ENCODE peak calls at places on chromosomes 11 and 22, in nine cellular contexts. E is pancreas; X is left ventricle myocardium inferior; S is NT2/D1; J is H9; I is GM23248; V is CD8-positive, alpha-beta memory T cell; G is neuronal stem cell; K is Panc1. P is an unnamed sample.
A peak's percentile ranks its signal among the peaks of the same experiment; 100 is the strongest.

GRCh38 chr11:12968836-12969235 is 40.3 kb upstream of the RASSF10 start:
- DNase-seq in E (no peak), X (no peak), S (no peak), J (no peak), I (no peak), V (no peak), G (no peak), K (no peak), P (no peak)

GRCh38 chr11:117384045-117384444 is 56.4 kb downstream of the CEP164 start:
- DNase-seq in E (no peak), X (no peak), S (no peak), J (no peak), I (peak; percentile 96), V (no peak), G (no peak), K (peak; percentile 86), P (no peak)

GRCh38 chr22:37726240-37726887 is 29.5 kb downstream of the TRIOBP start:
- DNase-seq in E (no peak), X (no peak), S (no peak), J (no peak), I (peak; percentile 68), V (no peak), G (no peak), K (no peak), P (no peak)

GRCh38 chr11:125090816-125091215 is 20.6 kb downstream of the TMEM218 start:
- DNase-seq in E (no peak), X (no peak), S (no peak), J (no peak), I (no peak), V (no peak), G (no peak), K (no peak), P (no peak)

GRCh38 chr11:112504056-112504455 is 243.4 kb upstream of the PLET1 start:
- DNase-seq in E (no peak), X (no peak), S (no peak), J (no peak), I (peak; percentile 60), V (no peak), G (no peak), K (no peak), P (no peak)

GRCh38 chr22:35834080-35834479 is 116.4 kb downstream of the APOL5 start:
- DNase-seq in E (no peak), X (no peak), S (no peak), J (no peak), I (no peak), V (no peak), G (no peak), K (no peak), P (no peak)

GRCh38 chr11:76162336-76163288 is 43.7 kb downstream of the WNT11 start:
- DNase-seq in E (no peak), X (no peak), S (no peak), J (no peak), I (no peak), V (no peak), G (no peak), K (no peak), P (no peak)

GRCh38 chr22:19965771-19966709 is 24.4 kb upstream of the TXNRD2 start:
- DNase-seq in E (no peak), X (no peak), S (no peak), J (peak; percentile 59), I (peak; percentile 31), V (no peak), G (no peak), K (no peak), P (no peak)

GRCh38 chr11:126817523-126818450 is 182.8 kb downstream of the KIRREL3 start:
- DNase-seq in E (no peak), X (no peak), S (no peak), J (no peak), I (peak; percentile 18), V (no peak), G (no peak), K (no peak), P (no peak)

GRCh38 chr11:65121447-65121864 is 478 bp downstream of the FAU start:
- DNase-seq in E (no peak), X (peak; percentile 17), S (no peak), J (no peak), I (peak; percentile 61), V (no peak), G (no peak), K (no peak), P (no peak)

GRCh38 chr22:48607901-48608650 is 1219.6 kb downstream of the BRD1 start:
- DNase-seq in E (no peak), X (no peak), S (no peak), J (no peak), I (peak; percentile 5), V (no peak), G (no peak), K (no peak), P (no peak)
- H3K9me3 ChIP-seq in E (no peaks in the 10 kb centered on the region), X (peaks cover 6% of the 10 kb centered on the region), S (no peaks in the 10 kb centered on the region), J (no peaks in the 10 kb centered on the region), I (no peaks in the 10 kb centered on the region), V (no peaks in the 10 kb centered on the region), G (peaks cover 11% of the 10 kb centered on the region), K (no peaks in the 10 kb centered on the region), P (no peaks in the 10 kb centered on the region)

DNA sequence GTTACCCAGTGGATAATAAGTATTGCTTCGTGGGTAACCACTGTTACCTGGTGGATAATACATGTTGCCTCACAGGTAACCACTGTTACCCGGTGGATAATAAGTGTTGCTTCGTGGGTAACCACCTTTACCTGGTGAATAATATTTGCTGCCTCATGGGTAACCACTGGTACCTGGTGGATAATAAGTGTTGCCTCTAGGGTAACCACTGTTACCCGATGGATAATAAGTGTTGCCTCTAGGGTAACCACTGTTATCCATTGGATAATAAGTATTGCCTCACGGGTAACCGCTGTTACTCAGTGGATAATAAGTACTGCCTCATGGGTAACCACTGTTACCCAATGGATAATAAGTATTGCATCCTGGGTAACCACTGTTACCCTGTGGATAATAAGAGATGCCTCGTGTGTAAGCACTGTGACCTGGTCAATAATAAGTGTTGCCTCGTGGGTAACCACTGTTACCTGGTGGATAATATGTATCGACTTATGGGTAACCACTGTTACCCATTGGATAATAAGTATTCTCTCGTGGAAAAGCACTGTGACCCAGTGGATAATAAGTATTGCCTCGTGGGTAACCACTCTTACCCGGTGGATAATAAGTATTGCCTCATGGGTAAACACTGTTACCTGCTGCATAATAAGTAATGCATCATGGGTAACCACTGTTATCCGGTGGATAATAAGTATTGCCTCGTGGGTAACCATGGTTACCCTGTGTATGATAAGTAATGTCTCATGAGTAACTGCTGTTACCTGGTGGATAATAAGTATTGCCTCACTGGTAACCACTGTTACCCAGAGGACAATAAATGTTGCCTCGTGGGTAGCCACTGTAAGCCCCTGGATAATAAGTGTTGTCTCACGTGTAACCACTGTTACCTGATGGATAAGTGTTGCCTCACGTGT is 20.1 kb upstream of the NXPE4 start:
- DNase-seq in E (no peak), X (no peak), S (no peak), J (no peak), I (no peak), V (no peak), G (no peak), K (no peak), P (no peak)
- H3K9me3 ChIP-seq in E (no peaks in the 10 kb centered on the region), X (peaks cover 16% of the 10 kb centered on the region), S (peaks cover 95% of the 10 kb centered on the region), J (peaks cover 31% of the 10 kb centered on the region), I (no peaks in the 10 kb centered on the region), V (no peaks in the 10 kb centered on the region), G (peaks cover 22% of the 10 kb centered on the region), K (peaks cover 5% of the 10 kb centered on the region), P (peaks cover 4% of the 10 kb centered on the region)

GRCh38 chr11:10304495-10305261 is at the start of gene ADM:
- DNase-seq in E (peak; percentile 87), X (peak; percentile 91), S (no peak), J (peak; percentile 88), I (peak; percentile 96), V (peak; percentile 33), G (peak; percentile 74), K (peak; percentile 96), P (no peak)

GRCh38 chr11:10307022-10307410 is 2.1 kb downstream of the ADM start:
- DNase-seq in E (no peak), X (no peak), S (no peak), J (no peak), I (no peak), V (no peak), G (no peak), K (no peak), P (no peak)

GRCh38 chr11:10305964-10306918 is 1.4 kb downstream of the ADM start:
- DNase-seq in E (no peak), X (peak; percentile 30), S (no peak), J (peak; percentile 61), I (peak; percentile 49), V (peak; percentile 17), G (no peak), K (no peak), P (no peak)

GRCh38 chr11:10303558-10304363 is 1.1 kb upstream of the ADM start:
- DNase-seq in E (peak; percentile 40), X (peak; percentile 28), S (no peak), J (peak; percentile 52), I (peak; percentile 85), V (peak; percentile 38), G (no peak), K (no peak), P (no peak)

DNA sequence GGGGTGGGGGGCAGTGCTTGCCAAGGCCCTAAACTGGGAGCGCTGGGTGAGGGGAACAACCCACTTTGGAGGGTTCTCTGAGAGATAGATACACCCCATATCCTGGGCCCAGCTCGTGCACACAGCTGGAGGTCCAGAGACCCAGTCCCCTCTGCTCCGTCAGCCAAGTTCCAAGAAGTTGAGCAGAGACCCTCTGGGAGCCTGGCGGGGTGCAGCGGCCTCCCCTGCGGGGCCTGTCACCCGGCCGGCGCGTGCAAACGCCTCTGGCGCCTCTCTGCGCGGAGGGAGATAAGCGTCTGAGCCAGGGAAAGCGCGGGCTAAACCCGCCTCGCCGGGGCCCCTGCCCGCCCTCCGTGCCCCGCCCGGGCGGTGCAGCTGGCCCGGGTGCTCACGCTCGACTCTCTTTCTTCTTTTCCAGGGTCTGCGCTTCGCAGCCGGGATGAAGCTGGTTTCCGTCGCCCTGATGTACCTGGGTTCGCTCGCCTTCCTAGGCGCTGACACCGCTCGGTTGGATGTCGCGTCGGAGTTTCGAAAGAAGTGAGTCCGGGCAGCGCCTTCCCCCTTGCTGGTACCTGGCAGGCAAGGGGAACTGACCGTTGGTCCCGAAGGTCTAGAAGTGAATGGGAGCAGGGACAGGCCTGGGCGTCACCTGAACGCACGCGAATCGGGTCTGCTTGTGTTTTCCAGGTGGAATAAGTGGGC is 540 bp downstream of the ADM start:
- DNase-seq in E (no peak), X (peak; percentile 35), S (no peak), J (peak; percentile 55), I (peak; percentile 84), V (peak; percentile 33), G (no peak), K (no peak), P (no peak)
- H3K9me3 ChIP-seq in E (no peaks in the 10 kb centered on the region), X (no peaks in the 10 kb centered on the region), S (no peaks in the 10 kb centered on the region), J (no peaks in the 10 kb centered on the region), I (no peaks in the 10 kb centered on the region), V (no peaks in the 10 kb centered on the region), G (no peaks in the 10 kb centered on the region), K (no peaks in the 10 kb centered on the region), P (no peaks in the 10 kb centered on the region)

DNA sequence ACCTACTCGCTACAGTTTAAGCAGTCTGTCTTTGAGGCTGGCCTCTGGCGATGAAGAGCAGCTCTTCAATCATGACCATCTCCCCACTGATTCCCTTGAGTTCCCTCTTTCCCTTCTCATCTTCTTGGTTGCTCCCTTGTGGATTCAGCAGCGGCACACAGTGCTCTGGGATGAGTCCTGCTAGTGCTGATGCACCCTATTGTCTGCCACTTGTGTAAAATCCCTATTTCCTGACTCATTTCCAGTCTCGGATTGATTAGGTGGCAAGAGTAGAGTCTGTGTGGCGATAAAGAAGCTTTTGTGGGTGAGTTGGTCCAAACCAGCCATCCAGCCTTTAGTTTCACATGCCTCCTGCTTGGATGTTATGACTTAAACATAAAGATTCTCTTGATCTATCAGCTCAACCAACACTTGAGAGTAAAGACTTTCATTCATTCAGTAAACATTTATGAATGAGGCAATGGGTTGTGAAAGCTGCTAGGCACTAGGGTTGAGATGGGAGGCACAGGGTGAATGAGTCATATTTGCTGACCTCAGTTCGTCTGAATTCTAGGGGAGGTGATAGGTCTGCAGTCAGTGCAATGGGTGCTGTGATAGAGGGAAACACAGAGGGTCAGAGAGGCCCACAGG is 219.4 kb upstream of the RAG2 start:
- DNase-seq in E (no peak), X (no peak), S (no peak), J (no peak), I (peak; percentile 40), V (no peak), G (no peak), K (no peak), P (no peak)
- H3K9me3 ChIP-seq in E (no peaks in the 10 kb centered on the region), X (no peaks in the 10 kb centered on the region), S (no peaks in the 10 kb centered on the region), J (no peaks in the 10 kb centered on the region), I (no peaks in the 10 kb centered on the region), V (no peaks in the 10 kb centered on the region), G (no peaks in the 10 kb centered on the region), K (no peaks in the 10 kb centered on the region), P (no peaks in the 10 kb centered on the region)